ENCODE peak calls at places on chromosomes 6 and 20, in eight cellular contexts. X, K, G, O, W, I, H and F are unnamed samples.
A peak's percentile ranks its signal among the peaks of the same experiment; 100 is the strongest.

GRCh38 chr6:25883536-25883935 is 9.5 kb upstream of the SLC17A3 start:
- DNase-seq in X (no peak), K (no peak), G (no peak), O (no peak), W (peak; percentile 81), I (no peak), H (no peak), F (no peak)

GRCh38 chr20:49687595-49688567 is 25.8 kb downstream of the B4GALT5 start:
- DNase-seq in X (no peak), K (no peak), G (no peak), O (no peak), W (no peak), I (no peak), H (no peak), F (no peak)

GRCh38 chr6:20319520-20320357 is 81.9 kb upstream of the E2F3 start:
- DNase-seq in X (no peak), K (peak; percentile 69), G (peak; percentile 62), O (peak; percentile 40), W (no peak), I (peak; percentile 57), H (peak; percentile 62), F (no peak)

GRCh38 chr6:21019614-21020013 is 485.4 kb downstream of the CDKAL1 start:
- DNase-seq in X (no peak), K (no peak), G (no peak), O (no peak), W (no peak), I (no peak), H (no peak), F (peak; percentile 20)

GRCh38 chr6:150560004-150560883 is 39.4 kb upstream of the PLEKHG1 start:
- DNase-seq in X (no peak), K (no peak), G (no peak), O (no peak), W (no peak), I (no peak), H (no peak), F (no peak)

GRCh38 chr6:111841822-111842221 is 31.4 kb downstream of the FYN start:
- DNase-seq in X (no peak), K (no peak), G (peak; percentile 32), O (peak; percentile 34), W (no peak), I (no peak), H (peak; percentile 30), F (peak; percentile 80)

GRCh38 chr6:54238407-54238806 is 69.8 kb upstream of the TINAG start:
- DNase-seq in X (no peak), K (no peak), G (no peak), O (no peak), W (no peak), I (no peak), H (no peak), F (no peak)

GRCh38 chr6:83853178-83853967 is at the start of gene RIPPLY2:
- DNase-seq in X (peak; percentile 67), K (peak; percentile 41), G (no peak), O (no peak), W (peak; percentile 3), I (no peak), H (no peak), F (peak; percentile 44)

GRCh38 chr20:24747015-24747712 is 201.9 kb upstream of the CST7 start:
- DNase-seq in X (no peak), K (no peak), G (no peak), O (no peak), W (no peak), I (no peak), H (no peak), F (no peak)

GRCh38 chr20:56922497-56922896 is 293.4 kb downstream of the TFAP2C start:
- DNase-seq in X (no peak), K (no peak), G (no peak), O (no peak), W (no peak), I (no peak), H (no peak), F (no peak)

GRCh38 chr20:47319517-47320252 is 36.8 kb downstream of the ZMYND8 start:
- DNase-seq in X (peak; percentile 30), K (no peak), G (no peak), O (peak; percentile 73), W (no peak), I (no peak), H (no peak), F (peak; percentile 91)

GRCh38 chr20:25460591-25461280 is 53.3 kb downstream of the GINS1 start:
- DNase-seq in X (no peak), K (no peak), G (no peak), O (no peak), W (no peak), I (no peak), H (no peak), F (no peak)

GRCh38 chr6:105968955-105969333 is 117.2 kb upstream of the PRDM1 start:
- DNase-seq in X (no peak), K (no peak), G (no peak), O (no peak), W (no peak), I (no peak), H (no peak), F (no peak)